ENCODE peak calls at places on chromosomes 12 and 14, in four cellular contexts. K is fibroblast of lung, F is tibial artery, N is heart left ventricle. B is an unnamed sample. For H3K9me3 and H3K27me3, the result is how much of the 10 kb centered on the place peaks cover.

GRCh38 chr14:102883028-102883953 is 39.2 kb upstream of the AMN start:
- DNase-seq in K (no peak), F (no peak), N (no peak), B (no peak)

GRCh38 chr12:42091769-42092168 is 52.9 kb downstream of the GXYLT1 start:
- DNase-seq in K (no peak), F (no peak), N (no peak), B (peak)

GRCh38 chr12:113278631-113279030 is 56.3 kb downstream of the SLC8B1 start:
- DNase-seq in K (no peak), F (peak), N (no peak), B (no peak)

GRCh38 chr12:119988440-119988787 is 622 bp upstream of the BICDL1 start:
- DNase-seq in K (peak), F (no peak), N (no peak), B (no peak)

GRCh38 chr14:53516261-53516774 is 363.2 kb upstream of the DDHD1 start:
- DNase-seq in K (peak), F (no peak), N (no peak), B (no peak)

GRCh38 chr12:113207621-113208040 is 13.6 kb upstream of the TPCN1 start:
- DNase-seq in K (no peak), F (no peak), N (no peak), B (no peak)

GRCh38 chr14:20969336-20969735 is 14.0 kb downstream of the RNASE2 start:
- DNase-seq in K (no peak), F (no peak), N (no peak), B (no peak)

GRCh38 chr12:28540324-28540714 is 350.1 kb downstream of the CCDC91 start:
- DNase-seq in K (no peak), F (no peak), N (no peak), B (peak)

GRCh38 chr14:23404331-23404900 is 3.7 kb downstream of the MYH6 start:
- DNase-seq in K (no peak), F (no peak), N (peak), B (no peak)

GRCh38 chr12:65877836-65878235 is 53.6 kb downstream of the HMGA2 start:
- DNase-seq in K (no peak), F (no peak), N (no peak), B (no peak)

GRCh38 chr12:32400866-32401265 is 1.5 kb downstream of the FGD4 start:
- DNase-seq in K (no peak), F (no peak), N (no peak), B (peak)
- H3K4me3 ChIP-seq in K (no peak), F (peak), N (peak), B (peak)

GRCh38 chr14:84107835-84108343 is 1422.1 kb upstream of the FLRT2 start:
- DNase-seq in K (no peak), F (no peak), N (no peak), B (no peak)
- H3K9me3 ChIP-seq in K (under half), F (under half), N (under half), B (under half)

GRCh38 chr14:93744876-93745275 is 43.4 kb downstream of the PRIMA1 start:
- DNase-seq in K (no peak), F (no peak), N (no peak), B (no peak)
- H3K27me3 ChIP-seq in K (under half), F (under half), N (under half), B (under half)

DNA sequence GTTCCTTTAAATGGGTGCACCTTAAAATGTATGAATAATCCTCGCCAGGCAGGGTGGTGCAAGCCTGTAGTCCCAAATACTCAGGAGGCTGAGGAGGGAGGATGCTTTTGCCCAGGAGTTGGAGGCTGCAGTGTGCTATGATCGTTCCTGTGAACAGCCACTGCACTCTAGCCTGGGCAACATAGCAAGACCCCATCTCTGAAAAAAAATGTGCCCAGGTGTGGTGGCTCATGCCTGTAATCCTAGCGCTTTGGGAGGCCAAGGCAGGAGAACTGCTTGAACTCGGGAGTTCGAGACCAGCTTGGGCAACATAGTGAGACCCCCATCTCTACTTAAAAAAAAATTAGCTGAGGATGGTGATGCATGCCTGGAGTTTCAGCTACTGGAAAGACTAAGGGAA is 39.6 kb downstream of the ACACB start:
- DNase-seq in K (no peak), F (no peak), N (no peak), B (no peak)
- H3K4me3 ChIP-seq in K (no peak), F (no peak), N (no peak), B (no peak)

GRCh38 chr12:131456301-131457027 is 254.4 kb upstream of the SFSWAP start:
- DNase-seq in K (no peak), F (no peak), N (no peak), B (no peak)
- H3K9me3 ChIP-seq in K (under half), F (under half), N (under half), B (under half)